ENCODE peak calls at places on chromosomes 16 and 17, in four cellular contexts. S is GM12878, U is H1, G is HepG2. E is an unnamed sample.

GRCh38 chr17:28612936-28613872 is 781 bp downstream of the RSKR start:
- DNase-seq in G (peak), U (peak), S (no peak), E (peak)

GRCh38 chr16:89598199-89598598 is 15.2 kb upstream of the DPEP1 start:
- DNase-seq in G (no peak), S (no peak), U (no peak), E (no peak)

GRCh38 chr16:68844211-68844564 is 857 bp downstream of the TANGO6 start:
- DNase-seq in G (no peak), U (no peak), S (peak), E (peak)

GRCh38 chr17:27247071-27247957 is 46.6 kb upstream of the WSB1 start:
- DNase-seq in S (no peak), G (peak), U (no peak), E (no peak)

GRCh38 chr16:51839697-51840462 is 688.8 kb upstream of the SALL1 start:
- DNase-seq in G (peak), U (no peak), S (no peak), E (no peak)

GRCh38 chr17:20206068-20206467 is 196.9 kb downstream of the SPECC1 start:
- DNase-seq in S (no peak), U (no peak), G (no peak), E (no peak)

GRCh38 chr17:81453712-81454111 is 58.5 kb downstream of the BAHCC1 start:
- DNase-seq in S (no peak), G (no peak), U (no peak), E (no peak)

GRCh38 chr16:68227850-68228553 is 7.9 kb downstream of the ESRP2 start:
- DNase-seq in S (no peak), U (no peak), G (no peak), E (no peak)

GRCh38 chr17:27660436-27660835 is 29.4 kb downstream of the LGALS9 start:
- DNase-seq in S (no peak), G (no peak), U (no peak), E (no peak)

GRCh38 chr17:27495460-27495859 is 39.2 kb downstream of the KSR1 start:
- DNase-seq in G (no peak), S (no peak), U (no peak), E (no peak)

GRCh38 chr17:33750943-33751701 is 458.0 kb upstream of the ASIC2 start:
- DNase-seq in G (peak), S (peak), U (peak), E (peak)

GRCh38 chr16:29860218-29860617 is 2.8 kb downstream of the CDIPT start:
- DNase-seq in U (no peak), G (no peak), S (no peak), E (no peak)

GRCh38 chr17:47744168-47745036 is 11.4 kb downstream of the TBX21 start:
- DNase-seq in U (no peak), S (no peak), G (no peak), E (no peak)

GRCh38 chr17:17081304-17081940 is 39.2 kb downstream of the MPRIP start:
- DNase-seq in G (no peak), U (no peak), S (no peak), E (no peak)

DNA sequence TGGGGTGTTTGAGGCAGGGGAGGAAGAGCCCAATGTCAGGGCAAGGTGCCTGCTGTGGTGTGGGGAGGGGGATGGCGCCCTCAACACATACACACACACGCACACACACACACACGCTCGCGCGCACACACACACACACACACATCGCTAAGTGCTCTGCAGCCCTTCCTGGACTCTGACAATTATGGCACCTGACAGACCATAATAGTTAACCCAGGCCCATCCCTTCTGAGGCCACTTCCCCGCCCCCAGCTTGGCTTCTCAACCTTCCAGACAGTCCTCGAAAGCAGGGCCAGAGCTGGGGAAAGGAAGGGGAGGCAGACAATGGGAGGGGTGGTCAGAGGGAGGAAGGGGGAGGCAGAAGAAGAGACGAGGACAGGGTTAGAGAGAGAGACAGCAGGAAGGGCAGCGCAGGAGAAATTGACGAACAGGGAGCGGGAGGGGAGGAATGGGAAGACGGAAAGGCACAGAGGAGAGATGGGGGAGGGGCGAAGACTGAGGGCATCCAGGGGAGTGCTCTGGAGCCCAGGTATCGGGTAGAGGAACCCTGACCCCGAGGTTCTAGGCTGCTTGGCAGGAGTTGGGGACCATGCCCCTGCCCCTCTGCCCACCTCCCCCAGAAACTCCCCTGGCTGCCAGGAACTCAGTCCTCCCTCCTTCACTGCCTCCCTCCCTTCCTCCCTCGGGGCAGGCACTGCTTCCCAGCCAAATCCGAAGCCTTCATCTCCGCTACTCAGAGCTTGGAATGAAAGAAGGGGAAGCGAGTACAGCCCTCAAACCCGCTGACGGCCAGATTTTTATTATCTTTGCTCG is 4.0 kb downstream of the SRCIN1 start:
- DNase-seq in U (peak), S (no peak), G (peak), E (peak)
- TF ChIP-seq TCF12 in U (no peak), S (no peak), G (no peak), E (no peak)

GRCh38 chr16:74736531-74737157 is 36.0 kb upstream of the MLKL start:
- DNase-seq in U (no peak), G (no peak), S (no peak), E (peak)

GRCh38 chr16:74737521-74737920 is 36.9 kb upstream of the MLKL start:
- DNase-seq in G (no peak), U (no peak), S (no peak), E (no peak)

GRCh38 chr16:74738816-74739215 is 35.8 kb downstream of the FA2H start:
- DNase-seq in S (no peak), U (no peak), G (no peak), E (no peak)

GRCh38 chr16:74735554-74735953 is 34.9 kb upstream of the MLKL start:
- DNase-seq in G (no peak), S (no peak), U (no peak), E (no peak)

DNA sequence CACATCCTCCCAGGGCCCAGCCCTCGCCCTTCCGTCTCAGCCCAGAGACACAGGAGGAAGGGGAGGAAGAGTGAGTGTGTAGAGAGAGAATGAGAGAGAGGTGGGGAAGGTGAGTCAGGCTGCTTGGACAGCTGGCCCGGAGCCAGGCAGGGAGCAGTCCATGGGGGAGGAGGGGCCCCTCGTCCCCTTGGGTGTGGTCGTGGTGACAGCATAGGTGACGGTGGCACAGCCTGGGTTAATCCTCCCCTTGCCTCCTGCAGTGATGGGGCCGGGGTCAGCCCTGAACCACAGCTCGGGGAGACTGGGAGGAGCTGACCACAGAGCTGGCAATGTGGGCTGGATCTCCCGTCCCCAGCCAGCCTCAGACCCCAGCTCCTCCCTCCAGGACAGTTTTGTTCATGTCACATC is 36.5 kb downstream of the FA2H start:
- DNase-seq in G (no peak), U (no peak), S (no peak), E (peak)
- TF ChIP-seq TCF12 in G (no peak), U (no peak), S (no peak), E (no peak)

GRCh38 chr17:3979276-3979583 is 15.0 kb upstream of the ATP2A3 start:
- DNase-seq in U (no peak), S (no peak), G (no peak), E (peak)

GRCh38 chr17:3977387-3977786 is 13.2 kb upstream of the ATP2A3 start:
- DNase-seq in S (no peak), U (no peak), G (no peak), E (no peak)

GRCh38 chr17:3974980-3975379 is 10.7 kb upstream of the ATP2A3 start:
- DNase-seq in G (no peak), U (no peak), S (no peak), E (no peak)

GRCh38 chr17:3978421-3979275 is 14.4 kb upstream of the ATP2A3 start:
- DNase-seq in G (no peak), S (no peak), U (no peak), E (peak)

GRCh38 chr17:3976675-3977171 is 12.5 kb upstream of the ATP2A3 start:
- DNase-seq in S (no peak), U (no peak), G (no peak), E (peak)
- TF ChIP-seq TCF12 in S (no peak), U (no peak), G (no peak), E (no peak)

DNA sequence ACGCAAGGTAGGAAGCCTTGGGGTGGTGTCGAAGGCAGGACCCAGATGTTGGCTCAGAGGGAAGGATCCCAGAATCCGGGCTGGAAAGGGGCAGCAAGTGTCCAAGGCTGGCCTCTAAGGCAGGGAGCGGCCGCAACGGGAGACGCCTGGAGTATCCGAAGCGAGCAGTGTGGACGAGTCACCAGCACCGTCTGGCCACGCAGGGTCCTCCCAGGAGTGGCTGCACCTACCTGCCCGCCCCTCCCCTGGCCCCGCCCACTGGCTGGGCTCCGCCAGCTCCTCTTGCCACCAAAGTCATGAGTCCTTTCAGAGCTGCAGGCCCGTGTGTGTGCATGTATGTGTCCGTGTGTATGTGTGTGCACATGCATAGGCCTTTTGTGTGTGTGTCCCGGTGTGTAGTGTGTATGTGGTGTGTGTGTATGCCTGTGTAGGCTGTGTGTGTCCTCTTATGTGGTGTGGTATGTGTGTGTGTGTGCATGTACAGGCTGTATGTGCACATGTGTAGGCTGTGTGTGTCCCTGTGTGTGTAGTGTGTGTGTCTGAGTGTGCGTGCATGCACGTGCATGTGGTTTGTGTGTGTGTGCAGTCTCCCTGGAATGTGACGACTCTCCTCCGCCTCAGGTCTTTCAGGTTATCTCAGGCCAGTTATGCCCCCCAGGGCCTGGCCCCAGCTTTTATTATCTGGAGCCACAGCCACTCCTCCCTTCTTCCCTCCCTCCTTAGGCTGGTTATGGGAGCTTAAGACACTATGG is at the start of gene PRSS8:
- DNase-seq in S (no peak), G (no peak), U (peak), E (no peak)
- TF ChIP-seq TCF12 in S (no peak), G (no peak), U (no peak), E (no peak)

DNA sequence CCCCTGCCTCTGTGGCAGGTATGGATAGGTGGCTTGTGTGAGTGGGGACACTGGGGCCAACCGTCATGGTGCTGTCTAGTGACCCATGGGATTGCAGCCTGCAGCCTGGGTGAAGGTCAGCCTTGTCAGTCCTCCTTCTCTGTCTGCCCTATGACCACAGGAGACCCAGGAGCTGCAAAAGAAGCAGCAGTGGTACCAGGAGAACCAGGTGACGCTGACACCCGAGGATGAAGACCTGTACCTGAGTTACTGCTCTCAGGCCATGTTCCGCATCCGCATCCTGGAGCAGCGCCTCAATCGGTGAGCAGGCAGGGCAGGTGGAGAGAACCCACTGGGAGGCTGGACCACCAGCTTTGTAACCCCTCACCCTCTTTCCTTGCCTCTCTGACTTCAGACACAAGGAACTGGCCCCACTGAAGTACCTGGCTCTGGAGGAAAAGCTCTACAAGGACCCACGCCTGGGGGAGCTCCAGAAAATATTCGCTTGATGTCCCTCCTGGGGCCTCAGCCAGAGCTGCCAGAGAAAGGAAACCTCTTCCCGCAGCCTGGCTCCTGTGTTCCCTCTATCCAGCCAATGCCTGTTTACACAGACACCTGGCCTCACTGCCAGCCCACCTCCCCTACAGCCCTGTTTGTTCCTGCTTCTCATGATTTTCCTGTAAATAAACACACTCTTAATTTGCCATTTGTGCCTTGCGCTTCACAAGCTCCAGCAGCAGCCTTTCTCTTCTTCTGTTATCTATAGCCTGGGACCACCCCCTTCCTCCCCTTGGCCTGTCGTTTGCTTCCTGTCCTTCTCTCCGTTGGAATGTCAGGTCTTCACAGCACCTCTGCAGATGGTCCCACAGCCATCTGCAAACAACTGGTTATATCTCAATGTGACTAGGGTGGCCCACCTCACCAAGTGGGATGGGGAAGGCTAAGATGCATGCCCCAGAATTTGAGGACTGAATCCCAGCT is 4.5 kb upstream of the KATNB1 start:
- DNase-seq in S (no peak), U (no peak), G (no peak), E (no peak)
- TF ChIP-seq TCF12 in S (no peak), U (no peak), G (no peak), E (no peak)

GRCh38 chr17:4934173-4934979 is 2.3 kb downstream of the GP1BA start:
- DNase-seq in G (peak), U (no peak), S (no peak), E (peak)
- TF ChIP-seq TCF12 in G (no peak), U (no peak), S (no peak), E (no peak)

GRCh38 chr17:64377769-64378282 is 12.8 kb downstream of the PECAM1 start:
- DNase-seq in G (peak), S (no peak), U (no peak), E (no peak)
- TF ChIP-seq TCF12 in G (no peak), S (no peak), U (no peak), E (no peak)

GRCh38 chr17:1810450-1811103 is 19.1 kb downstream of the SMYD4 start:
- DNase-seq in U (no peak), S (no peak), G (peak), E (no peak)
- TF ChIP-seq TCF12 in U (no peak), S (no peak), G (no peak), E (no peak)

GRCh38 chr17:66714046-66715023 is 120.6 kb upstream of the CACNG5 start:
- DNase-seq in U (no peak), G (no peak), S (no peak), E (no peak)

GRCh38 chr17:66717680-66718079 is 117.2 kb upstream of the CACNG5 start:
- DNase-seq in U (no peak), G (no peak), S (no peak), E (no peak)

GRCh38 chr17:66715745-66716156 is 119.2 kb upstream of the CACNG5 start:
- DNase-seq in S (peak), U (no peak), G (peak), E (peak)

GRCh38 chr17:66715076-66715675 is 119.7 kb upstream of the CACNG5 start:
- DNase-seq in G (no peak), U (no peak), S (no peak), E (no peak)

GRCh38 chr17:66716236-66717026 is 118.5 kb upstream of the CACNG5 start:
- DNase-seq in S (no peak), G (no peak), U (no peak), E (no peak)
- TF ChIP-seq TCF12 in S (no peak), G (no peak), U (no peak), E (no peak)

GRCh38 chr16:55539049-55539448 is 27.4 kb upstream of the CAPNS2 start:
- DNase-seq in U (no peak), S (no peak), G (no peak), E (no peak)
- TF ChIP-seq TCF12 in U (no peak), S (no peak), G (no peak), E (no peak)

E was measured in SK-N-SH.